ENCODE peak calls at places on chromosomes 16 and 17, in six cellular contexts. J, A, U, R, Z and N are unnamed samples.

GRCh38 chr17:59378621-59379194 is 47.3 kb downstream of the YPEL2 start:
- DNase-seq in J (no peak), A (no peak), U (no peak), R (no peak), Z (no peak), N (no peak)

GRCh38 chr16:83878838-83879237 is 20.1 kb upstream of the MLYCD start:
- DNase-seq in J (no peak), A (peak; percentile 38), U (no peak), R (no peak), Z (peak; percentile 62), N (no peak)

GRCh38 chr16:30187971-30188561 is 4.7 kb downstream of the CORO1A start:
- DNase-seq in J (no peak), A (no peak), U (no peak), R (no peak), Z (no peak), N (no peak)

GRCh38 chr17:75707096-75707720 is 14.1 kb upstream of the ITGB4 start:
- DNase-seq in J (peak; percentile 73), A (peak; percentile 90), U (no peak), R (no peak), Z (no peak), N (peak; percentile 79)

GRCh38 chr17:36650096-36650764 is 48.8 kb downstream of the MRM1 start:
- DNase-seq in J (no peak), A (no peak), U (no peak), R (no peak), Z (no peak), N (no peak)

GRCh38 chr17:68100000-68100641 is 64.6 kb downstream of the KPNA2 start:
- DNase-seq in J (no peak), A (no peak), U (no peak), R (no peak), Z (no peak), N (no peak)

GRCh38 chr17:50426814-50427787 is 1.1 kb downstream of the ACSF2 start:
- DNase-seq in J (peak; percentile 56), A (peak; percentile 87), U (peak; percentile 61), R (no peak), Z (no peak), N (no peak)

GRCh38 chr17:31433091-31433790 is 41.8 kb downstream of the RAB11FIP4 start:
- DNase-seq in J (no peak), A (no peak), U (no peak), R (no peak), Z (no peak), N (no peak)

GRCh38 chr17:77951123-77951522 is 7.4 kb upstream of the TNRC6C start:
- DNase-seq in J (no peak), A (no peak), U (no peak), R (no peak), Z (no peak), N (no peak)

GRCh38 chr17:45948881-45949624 is 50.0 kb upstream of the STH start:
- DNase-seq in J (peak; percentile 81), A (peak; percentile 94), U (peak; percentile 78), R (peak; percentile 28), Z (peak; percentile 58), N (peak; percentile 85)

GRCh38 chr16:89798832-89799370 is 17.5 kb downstream of the FANCA start:
- DNase-seq in J (no peak), A (no peak), U (no peak), R (no peak), Z (no peak), N (peak; percentile 31)

GRCh38 chr16:57723170-57723569 is 12.4 kb upstream of the KATNB1 start:
- DNase-seq in J (no peak), A (no peak), U (no peak), R (no peak), Z (no peak), N (no peak)

GRCh38 chr16:25063865-25064264 is 47.7 kb upstream of the LCMT1 start:
- DNase-seq in J (no peak), A (no peak), U (no peak), R (no peak), Z (no peak), N (no peak)

GRCh38 chr16:12559714-12560113 is 244.0 kb downstream of the CPPED1 start:
- DNase-seq in J (no peak), A (no peak), U (no peak), R (no peak), Z (no peak), N (no peak)

GRCh38 chr17:47276868-47277267 is 23.2 kb downstream of the ITGB3 start:
- DNase-seq in J (peak; percentile 64), A (no peak), U (peak; percentile 76), R (peak; percentile 68), Z (peak; percentile 69), N (peak; percentile 75)

GRCh38 chr16:54287018-54287757 is 601 bp upstream of the IRX3 start:
- DNase-seq in J (no peak), A (no peak), U (no peak), R (no peak), Z (no peak), N (no peak)

GRCh38 chr17:1474402-1475189 is 17.9 kb downstream of the MYO1C start:
- DNase-seq in J (no peak), A (no peak), U (no peak), R (no peak), Z (no peak), N (no peak)

GRCh38 chr16:5366126-5366525 is 268.5 kb upstream of the EEF2KMT start:
- DNase-seq in J (no peak), A (no peak), U (no peak), R (no peak), Z (no peak), N (no peak)

GRCh38 chr17:880871-881269 is 98.7 kb downstream of the NXN start:
- DNase-seq in J (no peak), A (no peak), U (no peak), R (no peak), Z (no peak), N (no peak)

GRCh38 chr17:77555741-77556291 is 402.7 kb upstream of the TNRC6C start:
- DNase-seq in J (no peak), A (no peak), U (peak; percentile 28), R (peak; percentile 30), Z (peak; percentile 27), N (no peak)

GRCh38 chr17:35449371-35449931 is 885 bp upstream of the SLFN13 start:
- DNase-seq in J (peak; percentile 30), A (no peak), U (no peak), R (no peak), Z (no peak), N (peak; percentile 32)

GRCh38 chr17:80649672-80650338 is 105.2 kb downstream of the RPTOR start:
- DNase-seq in J (no peak), A (peak; percentile 67), U (peak; percentile 48), R (no peak), Z (peak; percentile 43), N (peak; percentile 74)
- TF ChIP-seq CTCF in J (no peak), A (peak; percentile 69), U (peak; percentile 26), R (no peak), Z (peak; percentile 37), N (peak; percentile 52)

GRCh38 chr17:9004961-9005285 is 16.4 kb upstream of the NTN1 start:
- DNase-seq in J (no peak), A (no peak), U (no peak), R (no peak), Z (no peak), N (no peak)

GRCh38 chr17:9002610-9003354 is 18.5 kb upstream of the NTN1 start:
- DNase-seq in J (no peak), A (peak; percentile 75), U (no peak), R (no peak), Z (no peak), N (no peak)

GRCh38 chr17:9004132-9004960 is 17.0 kb upstream of the NTN1 start:
- DNase-seq in J (no peak), A (no peak), U (no peak), R (no peak), Z (no peak), N (no peak)

GRCh38 chr17:9002236-9002609 is 19.1 kb upstream of the NTN1 start:
- DNase-seq in J (no peak), A (no peak), U (no peak), R (no peak), Z (no peak), N (no peak)

DNA sequence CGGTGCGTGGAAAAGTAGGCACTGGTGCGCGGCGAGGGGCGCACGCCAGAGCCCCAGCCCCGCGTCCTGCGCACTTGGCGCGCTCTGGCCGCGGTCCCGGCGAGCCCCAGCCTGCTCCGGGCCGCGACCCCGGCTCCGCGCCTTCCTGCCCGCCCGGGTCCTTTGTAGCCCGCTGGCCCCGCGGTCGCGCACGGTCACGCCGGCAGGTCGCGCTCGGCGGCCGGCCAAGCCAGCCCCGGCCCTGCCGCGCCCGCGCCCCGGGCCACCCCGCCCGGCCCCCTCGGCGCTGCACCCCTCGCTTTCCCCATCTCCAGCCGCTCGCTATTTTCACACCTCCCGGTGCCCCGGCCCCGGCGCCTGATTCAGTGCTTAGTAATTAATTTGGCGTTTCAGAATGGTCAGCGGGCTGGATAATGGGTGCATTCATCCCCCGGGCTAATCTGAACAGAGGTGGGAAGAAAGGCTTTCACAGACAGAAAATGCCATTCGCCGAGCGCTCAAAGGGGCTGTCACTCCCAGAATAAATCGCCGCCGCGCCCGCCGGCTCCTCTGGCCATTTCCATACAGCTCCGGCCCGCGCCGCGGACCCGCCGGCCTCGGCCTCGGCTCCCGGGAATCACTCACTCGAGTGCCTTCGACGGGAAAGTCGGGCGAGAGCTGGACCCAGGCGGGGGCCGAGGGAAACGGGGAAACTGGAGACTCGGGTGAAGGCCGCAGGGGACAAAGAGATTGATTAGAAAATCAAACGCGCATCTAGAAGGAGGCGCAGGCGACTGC is 17.8 kb upstream of the NTN1 start:
- DNase-seq in J (no peak), A (no peak), U (no peak), R (no peak), Z (no peak), N (no peak)
- H3K4me3 ChIP-seq in J (peak overlapping the region; percentile 63), A (peak overlapping the region; percentile 50), U (peak overlapping the region; percentile 39), R (peak overlapping the region; percentile 50), Z (peak overlapping the region; percentile 55), N (peak overlapping the region; percentile 66)

GRCh38 chr17:41695134-41695661 is 6.5 kb downstream of the EIF1 start:
- DNase-seq in J (no peak), A (no peak), U (no peak), R (no peak), Z (no peak), N (no peak)
- TF ChIP-seq POLR2A in J (no peak), A (no peak), U (no peak), R (no peak), Z (no peak), N (no peak)

DNA sequence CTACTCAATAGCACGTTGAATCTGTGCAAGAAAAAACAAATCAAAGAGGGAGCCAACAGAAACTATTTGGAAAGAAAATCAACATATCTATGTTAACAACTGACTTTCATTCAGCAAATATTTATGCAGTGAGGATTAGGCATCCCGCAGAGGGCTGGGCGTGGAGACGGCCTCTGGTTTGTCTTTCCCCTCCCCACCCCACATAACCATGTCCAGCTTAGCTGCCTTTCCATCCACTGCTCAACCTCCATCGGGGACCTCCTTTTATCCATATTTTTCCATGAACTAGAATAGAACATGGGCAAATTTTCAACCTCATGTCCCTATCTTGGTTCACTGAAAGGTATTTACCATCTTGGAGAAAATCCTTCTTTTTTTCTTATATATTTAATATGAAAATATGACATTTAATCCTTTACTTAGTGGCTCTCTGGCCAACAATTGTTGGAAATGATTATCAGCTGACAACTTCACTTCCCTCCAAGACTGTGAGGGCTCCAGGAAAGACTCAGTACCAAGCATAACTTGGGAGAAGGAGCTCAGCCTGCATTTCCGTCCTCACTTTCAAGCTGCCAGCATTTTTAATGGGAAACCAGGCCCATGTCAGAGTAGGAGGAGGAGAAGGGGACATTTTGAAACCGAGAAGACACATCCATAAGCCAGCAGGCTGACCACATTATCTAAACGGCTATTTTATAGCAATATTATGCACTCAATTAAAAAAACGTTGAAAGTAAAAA is 462.7 kb upstream of the MAF start:
- DNase-seq in J (no peak), A (no peak), U (no peak), R (no peak), Z (no peak), N (no peak)
- TF ChIP-seq CTCF in J (no peak), A (no peak), U (no peak), R (no peak), Z (no peak), N (no peak)

GRCh38 chr17:16947470-16947869 is 24.4 kb downstream of the TNFRSF13B start:
- DNase-seq in J (no peak), A (no peak), U (no peak), R (no peak), Z (no peak), N (no peak)
- H3K4me3 ChIP-seq in J (no peak overlapping the region), A (no peak overlapping the region), U (no peak overlapping the region), R (no peak overlapping the region), Z (no peak overlapping the region), N (no peak overlapping the region)